ENCODE peak calls at places on chromosome 10, in eight cellular contexts. X is activated CD4-positive, CD25-positive, alpha-beta regulatory T cell; R is hypothalamus; E is H54; F is bronchial epithelial cell; K is AG04449; Q is left kidney; W is cardiac fibroblast. U is an unnamed sample.

GRCh38 chr10:45220985-45221384 is 94.4 kb downstream of the OR13A1 start:
- DNase-seq in Q (peak), R (no peak), W (no peak), X (no peak), E (no peak), K (no peak), F (no peak), U (no peak)

GRCh38 chr10:57694956-57695605 is 572.6 kb downstream of the IPMK start:
- DNase-seq in R (no peak), K (no peak), Q (no peak), W (no peak), X (no peak), E (no peak), F (peak), U (no peak)

GRCh38 chr10:15813415-15813814 is 46.9 kb downstream of the MINDY3 start:
- DNase-seq in W (peak), E (no peak), F (no peak), Q (no peak), R (no peak), X (no peak), K (no peak), U (peak)

GRCh38 chr10:126065751-126066150 is 169.4 kb downstream of the FANK1 start:
- DNase-seq in F (peak), R (no peak), E (no peak), Q (no peak), W (peak), X (no peak), K (no peak), U (no peak)

GRCh38 chr10:77041636-77042258 is 595.9 kb downstream of the KCNMA1 start:
- DNase-seq in W (peak), R (no peak), F (no peak), X (no peak), Q (peak), K (no peak), E (no peak), U (peak)

GRCh38 chr10:122112625-122113160 is 123.7 kb downstream of the TACC2 start:
- DNase-seq in Q (peak), X (no peak), F (peak), K (peak), E (peak), R (peak), W (peak), U (peak)

GRCh38 chr10:106740071-106740470 is 424.4 kb downstream of the SORCS1 start:
- DNase-seq in Q (no peak), K (no peak), R (no peak), X (no peak), F (no peak), E (no peak), W (no peak), U (no peak)

GRCh38 chr10:107767185-107767584 is 602.7 kb upstream of the SORCS1 start:
- DNase-seq in W (peak), Q (no peak), F (no peak), X (no peak), K (no peak), R (no peak), E (no peak), U (no peak)

GRCh38 chr10:6530966-6531365 is 49.1 kb downstream of the PRKCQ start:
- DNase-seq in W (no peak), F (no peak), R (no peak), K (no peak), X (no peak), Q (no peak), E (no peak), U (no peak)

GRCh38 chr10:132237871-132238270 is 51.1 kb downstream of the DPYSL4 start:
- DNase-seq in E (no peak), F (no peak), W (peak), X (no peak), R (no peak), K (no peak), Q (peak), U (no peak)

GRCh38 chr10:43803816-43804215 is 155.1 kb upstream of the ZNF32 start:
- DNase-seq in Q (peak), F (no peak), X (no peak), R (no peak), E (no peak), K (no peak), W (no peak), U (no peak)

GRCh38 chr10:69348824-69349541 is 67.7 kb downstream of the TACR2 start:
- DNase-seq in W (peak), R (no peak), F (peak), K (no peak), E (peak), Q (peak), X (no peak), U (peak)

GRCh38 chr10:62306663-62307062 is 38.0 kb upstream of the RTKN2 start:
- DNase-seq in X (no peak), F (no peak), R (no peak), K (no peak), E (no peak), Q (no peak), W (no peak), U (no peak)

GRCh38 chr10:3702056-3702546 is 82.9 kb downstream of the KLF6 start:
- DNase-seq in K (no peak), F (no peak), Q (no peak), W (no peak), E (no peak), R (no peak), X (no peak), U (no peak)

GRCh38 chr10:116163308-116163707 is 109.7 kb downstream of the GFRA1 start:
- DNase-seq in E (no peak), W (no peak), K (no peak), Q (no peak), F (no peak), X (no peak), R (no peak), U (no peak)

GRCh38 chr10:5555881-5556280 is 31.1 kb downstream of the CALML3 start:
- DNase-seq in R (no peak), E (no peak), K (no peak), X (no peak), F (no peak), Q (no peak), W (no peak), U (no peak)

GRCh38 chr10:110493832-110494426 is 3.8 kb upstream of the DUSP5 start:
- DNase-seq in E (no peak), Q (no peak), R (no peak), K (no peak), W (no peak), X (no peak), F (peak), U (no peak)

GRCh38 chr10:59588791-59589190 is 120.9 kb downstream of the SLC16A9 start:
- DNase-seq in F (no peak), E (no peak), W (no peak), K (no peak), Q (no peak), X (no peak), R (no peak), U (no peak)

GRCh38 chr10:73717564-73717963 is 19.7 kb upstream of the AGAP5 start:
- DNase-seq in W (no peak), K (no peak), E (no peak), R (no peak), Q (no peak), F (no peak), X (no peak), U (no peak)

GRCh38 chr10:34081948-34082347 is 733.1 kb downstream of the PARD3 start:
- DNase-seq in F (no peak), Q (no peak), K (no peak), E (no peak), R (no peak), W (no peak), X (no peak), U (no peak)

GRCh38 chr10:133438711-133439273 is 14.4 kb upstream of the SPRN start:
- DNase-seq in F (peak), Q (peak), X (no peak), R (no peak), E (peak), W (no peak), K (no peak), U (peak)

GRCh38 chr10:112461029-112461887 is 14.2 kb downstream of the VTI1A start:
- DNase-seq in E (no peak), R (no peak), W (peak), Q (no peak), K (peak), F (peak), X (no peak), U (peak)

GRCh38 chr10:125694874-125695273 is 11.9 kb upstream of the TEX36 start:
- DNase-seq in W (peak), R (no peak), E (peak), X (no peak), F (peak), Q (no peak), K (peak), U (peak)

GRCh38 chr10:54769051-54769450 is 32.0 kb downstream of the PCDH15 start:
- DNase-seq in E (no peak), R (no peak), Q (no peak), X (no peak), K (no peak), F (no peak), W (no peak), U (no peak)

GRCh38 chr10:28940158-28940888 is 263.0 kb downstream of the BAMBI start:
- DNase-seq in E (no peak), Q (peak), F (no peak), K (no peak), X (no peak), R (no peak), W (no peak), U (no peak)

GRCh38 chr10:46232666-46233065 is 54.1 kb upstream of the ANTXRL start:
- DNase-seq in E (no peak), K (no peak), Q (no peak), X (no peak), W (no peak), F (no peak), R (no peak), U (no peak)

GRCh38 chr10:44958196-44958896 is 1.3 kb upstream of the RASSF4 start:
- DNase-seq in E (peak), W (peak), F (peak), K (no peak), R (no peak), X (no peak), Q (no peak), U (peak)

GRCh38 chr10:71837085-71837827 is 13.8 kb downstream of the PSAP start:
- DNase-seq in K (no peak), R (no peak), X (no peak), Q (peak), E (no peak), F (no peak), W (peak), U (peak)

GRCh38 chr10:69855346-69856163 is 53.8 kb downstream of the COL13A1 start:
- DNase-seq in X (no peak), F (no peak), Q (peak), W (no peak), R (no peak), K (no peak), E (no peak), U (no peak)

GRCh38 chr10:22367471-22367870 is 22.2 kb downstream of the SPAG6 start:
- DNase-seq in Q (no peak), R (no peak), X (no peak), W (no peak), E (no peak), K (no peak), F (no peak), U (no peak)

GRCh38 chr10:33032354-33033254 is 74.6 kb upstream of the ITGB1 start:
- DNase-seq in F (peak), Q (no peak), K (no peak), R (no peak), W (peak), E (peak), X (no peak), U (peak)

GRCh38 chr10:50431791-50432190 is 180.5 kb upstream of the ASAH2 start:
- DNase-seq in X (no peak), K (no peak), R (no peak), W (peak), Q (no peak), E (no peak), F (no peak), U (no peak)

GRCh38 chr10:71696635-71697326 is 22.8 kb downstream of the C10orf105 start:
- DNase-seq in E (peak), F (peak), W (peak), R (no peak), Q (peak), K (no peak), X (peak), U (peak)

GRCh38 chr10:93437000-93437945 is 44.9 kb downstream of the MYOF start:
- DNase-seq in R (no peak), E (peak), F (peak), Q (peak), K (peak), W (peak), X (no peak), U (peak)